ENCODE peak calls at places on chromosomes 13 and 19, in four cellular contexts. One of them, this sample, is unnamed.

GRCh38 chr19:14328406-14328805 is 52.8 kb upstream of the ADGRE5 start:
- DNase-seq in cardiac fibroblast: no peak
- DNase-seq in NCI-H1092 treated with DMSO at 0.1 percent for 48 hours: no peak
- DNase-seq in Peyer's patch: no peak
- DNase-seq in this sample: no peak

GRCh38 chr13:63864171-63864902 is 2448.7 kb upstream of the PCDH20 start:
- DNase-seq in cardiac fibroblast: peak; percentile 68
- DNase-seq in NCI-H1092 treated with DMSO at 0.1 percent for 48 hours: no peak
- DNase-seq in Peyer's patch: no peak
- DNase-seq in this sample: no peak

GRCh38 chr13:28573595-28574373 is 78.9 kb upstream of the FLT1 start:
- DNase-seq in cardiac fibroblast: no peak
- DNase-seq in NCI-H1092 treated with DMSO at 0.1 percent for 48 hours: no peak
- DNase-seq in Peyer's patch: no peak
- DNase-seq in this sample: no peak

GRCh38 chr13:77810430-77810829 is 108.2 kb downstream of the EDNRB start:
- DNase-seq in cardiac fibroblast: peak; percentile 34
- DNase-seq in NCI-H1092 treated with DMSO at 0.1 percent for 48 hours: peak; percentile 26
- DNase-seq in Peyer's patch: no peak
- DNase-seq in this sample: no peak

GRCh38 chr13:36674337-36675212 is 755 bp downstream of the SERTM1 start:
- DNase-seq in cardiac fibroblast: no peak
- DNase-seq in NCI-H1092 treated with DMSO at 0.1 percent for 48 hours: no peak
- DNase-seq in Peyer's patch: no peak
- DNase-seq in this sample: no peak

GRCh38 chr13:24684600-24684998 is 4.4 kb downstream of the ATP12A start:
- DNase-seq in cardiac fibroblast: peak; percentile 7
- DNase-seq in NCI-H1092 treated with DMSO at 0.1 percent for 48 hours: no peak
- DNase-seq in Peyer's patch: no peak
- DNase-seq in this sample: no peak

GRCh38 chr19:1408300-1409203 is 1.2 kb downstream of the DAZAP1 start:
- DNase-seq in cardiac fibroblast: peak; percentile 66
- DNase-seq in NCI-H1092 treated with DMSO at 0.1 percent for 48 hours: peak; percentile 23
- DNase-seq in Peyer's patch: peak; percentile 70
- DNase-seq in this sample: no peak

GRCh38 chr19:38734426-38735256 is 9.6 kb downstream of the CAPN12 start:
- DNase-seq in cardiac fibroblast: no peak
- DNase-seq in NCI-H1092 treated with DMSO at 0.1 percent for 48 hours: no peak
- DNase-seq in Peyer's patch: peak; percentile 66
- DNase-seq in this sample: no peak

GRCh38 chr13:110757296-110757695 is 43.8 kb downstream of the ING1 start:
- DNase-seq in cardiac fibroblast: no peak
- DNase-seq in NCI-H1092 treated with DMSO at 0.1 percent for 48 hours: no peak
- DNase-seq in Peyer's patch: no peak
- DNase-seq in this sample: no peak

GRCh38 chr19:8731428-8732169 is 10.2 kb downstream of the OR2Z1 start:
- DNase-seq in cardiac fibroblast: no peak
- DNase-seq in NCI-H1092 treated with DMSO at 0.1 percent for 48 hours: no peak
- DNase-seq in Peyer's patch: no peak
- DNase-seq in this sample: no peak

GRCh38 chr13:24127116-24127631 is 33.3 kb upstream of the SPATA13 start:
- DNase-seq in cardiac fibroblast: peak; percentile 12
- DNase-seq in NCI-H1092 treated with DMSO at 0.1 percent for 48 hours: no peak
- DNase-seq in Peyer's patch: peak; percentile 74
- DNase-seq in this sample: no peak

GRCh38 chr19:14072535-14073231 is at the start of gene MISP3:
- DNase-seq in cardiac fibroblast: peak; percentile 41
- DNase-seq in NCI-H1092 treated with DMSO at 0.1 percent for 48 hours: peak; percentile 52
- DNase-seq in Peyer's patch: peak; percentile 92
- DNase-seq in this sample: no peak

GRCh38 chr19:46536391-46536790 is 40.7 kb upstream of the PNMA8B start:
- DNase-seq in cardiac fibroblast: no peak
- DNase-seq in NCI-H1092 treated with DMSO at 0.1 percent for 48 hours: no peak
- DNase-seq in Peyer's patch: no peak
- DNase-seq in this sample: no peak